ENCODE peak calls at places on chromosome 14, in four cellular contexts. A is colonic mucosa, U is fibroblast of lung, G is PC-3. Q is an unnamed sample.
A peak's percentile ranks its signal among the peaks of the same experiment; 100 is the strongest.

GRCh38 chr14:96039633-96040311 is 610 bp downstream of the C14orf132 start:
- DNase-seq in A (peak; percentile 21), U (peak; percentile 27), G (no peak), Q (no peak)

GRCh38 chr14:74658535-74659130 is 46.6 kb upstream of the LTBP2 start:
- DNase-seq in U (peak; percentile 67), A (no peak), G (peak; percentile 58), Q (no peak)

GRCh38 chr14:49508124-49508523 is 78.1 kb downstream of the RPS29 start:
- DNase-seq in G (no peak), A (no peak), U (peak; percentile 56), Q (no peak)

GRCh38 chr14:76546426-76547221 is 170.7 kb downstream of the ESRRB start:
- DNase-seq in G (peak; percentile 29), A (no peak), U (no peak), Q (no peak)

GRCh38 chr14:58275527-58276190 is 22.7 kb upstream of the ARID4A start:
- DNase-seq in U (no peak), G (no peak), A (no peak), Q (no peak)

GRCh38 chr14:76720382-76720813 is 40.9 kb upstream of the VASH1 start:
- DNase-seq in U (peak; percentile 42), A (peak; percentile 51), G (no peak), Q (peak; percentile 86)

GRCh38 chr14:46580941-46581671 is 70.5 kb downstream of the RPL10L start:
- DNase-seq in U (peak; percentile 53), A (peak; percentile 20), G (peak; percentile 58), Q (no peak)

GRCh38 chr14:74962493-74962892 is 7.1 kb upstream of the PGF start:
- DNase-seq in G (no peak), A (no peak), U (no peak), Q (no peak)

GRCh38 chr14:99125616-99126431 is 146.2 kb downstream of the BCL11B start:
- DNase-seq in U (no peak), A (peak; percentile 7), G (no peak), Q (no peak)

GRCh38 chr14:106564058-106564643 is 1037.8 kb downstream of the TMEM121 start:
- DNase-seq in A (peak; percentile 49), G (peak; percentile 16), U (no peak), Q (no peak)

GRCh38 chr14:75138492-75138891 is 11.6 kb upstream of the NEK9 start:
- DNase-seq in A (no peak), G (no peak), U (no peak), Q (no peak)

GRCh38 chr14:64423987-64424386 is 35.8 kb downstream of the MTHFD1 start:
- DNase-seq in U (peak; percentile 88), A (no peak), G (peak; percentile 55), Q (no peak)

GRCh38 chr14:53847057-53847456 is 109.6 kb downstream of the BMP4 start:
- DNase-seq in A (no peak), U (no peak), G (no peak), Q (no peak)

GRCh38 chr14:98298481-98299227 is 973.3 kb downstream of the BCL11B start:
- DNase-seq in G (no peak), U (peak; percentile 10), A (no peak), Q (no peak)

GRCh38 chr14:29166507-29166906 is 399.9 kb downstream of the FOXG1 start:
- DNase-seq in A (no peak), G (peak; percentile 21), U (no peak), Q (no peak)

GRCh38 chr14:92122351-92122677 is 545 bp downstream of the CPSF2 start:
- DNase-seq in U (peak; percentile 33), G (peak; percentile 7), A (peak; percentile 32), Q (no peak)

GRCh38 chr14:61934385-61934784 is 172.2 kb downstream of the SNAPC1 start:
- DNase-seq in G (peak; percentile 98), A (no peak), U (peak; percentile 95), Q (no peak)

GRCh38 chr14:50999726-51000125 is 55.4 kb upstream of the PYGL start:
- DNase-seq in A (no peak), U (no peak), G (peak; percentile 33), Q (no peak)

GRCh38 chr14:65052832-65053231 is 49.5 kb downstream of the MAX start:
- DNase-seq in A (no peak), U (no peak), G (no peak), Q (no peak)

GRCh38 chr14:77469539-77469938 is 11.6 kb downstream of the AHSA1 start:
- DNase-seq in G (no peak), U (no peak), A (no peak), Q (no peak)

GRCh38 chr14:76456200-76456599 is 80.3 kb downstream of the ESRRB start:
- DNase-seq in G (peak; percentile 38), U (no peak), A (peak; percentile 41), Q (no peak)

GRCh38 chr14:71441142-71441541 is 491.1 kb upstream of the RGS6 start:
- DNase-seq in G (no peak), A (no peak), U (no peak), Q (no peak)

GRCh38 chr14:56659361-56659760 is 79.8 kb downstream of the TMEM260 start:
- DNase-seq in A (no peak), G (no peak), U (no peak), Q (no peak)

GRCh38 chr14:90699016-90699415 is 117.2 kb downstream of the TTC7B start:
- DNase-seq in A (no peak), U (no peak), G (no peak), Q (no peak)
- H3K27ac ChIP-seq in A (no peak overlapping the region), U (no peak overlapping the region), G (no peak overlapping the region), Q (no peak overlapping the region)

GRCh38 chr14:68640293-68640574 is 152.6 kb downstream of the ZFP36L1 start:
- DNase-seq in A (no peak), G (no peak), U (no peak), Q (no peak)

GRCh38 chr14:68638056-68638816 is 154.6 kb downstream of the ZFP36L1 start:
- DNase-seq in A (no peak), G (no peak), U (no peak), Q (peak; percentile 46)

GRCh38 chr14:68637106-68638021 is 155.5 kb downstream of the ZFP36L1 start:
- DNase-seq in U (peak; percentile 68), A (peak; percentile 25), G (no peak), Q (no peak)

GRCh38 chr14:68639518-68640292 is 153.2 kb downstream of the ZFP36L1 start:
- DNase-seq in U (no peak), G (no peak), A (peak; percentile 12), Q (peak; percentile 40)

DNA sequence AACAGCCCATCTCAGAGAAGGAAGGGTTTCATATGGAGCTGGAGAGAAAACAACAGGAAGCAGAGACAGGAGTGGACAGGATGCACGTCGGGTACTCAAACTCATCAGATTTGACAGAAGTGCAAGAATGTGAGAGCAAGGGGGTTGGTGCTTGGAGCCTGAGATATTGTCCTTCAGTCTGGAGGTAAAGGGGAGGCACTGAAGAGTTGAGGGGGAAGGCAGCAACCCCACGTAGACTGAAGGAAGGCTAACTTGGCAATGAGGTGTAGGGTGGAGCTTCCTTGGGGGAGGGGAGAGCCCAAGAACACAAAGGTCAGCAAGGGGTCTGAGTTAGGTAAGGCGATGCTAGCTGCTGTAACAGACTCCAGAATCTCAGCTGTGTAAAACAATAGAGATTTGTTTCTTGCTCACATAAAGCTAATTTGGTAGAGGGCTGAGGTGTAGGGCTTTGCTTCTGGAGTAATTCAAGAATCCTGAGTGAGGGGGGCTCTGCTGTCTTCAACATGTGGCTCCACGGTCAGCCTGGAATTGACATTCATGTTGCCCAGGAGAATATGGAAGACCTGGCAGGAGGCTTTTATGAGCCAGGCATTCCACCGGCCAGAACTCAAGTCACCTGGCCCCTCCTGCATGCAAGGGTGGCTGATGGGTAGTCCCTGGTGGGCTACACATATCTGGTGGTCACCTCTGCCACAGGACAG is 153.9 kb downstream of the ZFP36L1 start:
- DNase-seq in A (peak; percentile 15), U (no peak), G (no peak), Q (peak; percentile 11)
- H3K9ac ChIP-seq in A (peak overlapping the region; percentile 16), U (no peak overlapping the region), G (no peak overlapping the region), Q (peak overlapping the region; percentile 15)

GRCh38 chr14:102554835-102555819 is 37.3 kb upstream of the RCOR1 start:
- DNase-seq in G (no peak), U (peak; percentile 44), A (peak; percentile 66), Q (peak; percentile 82)
- H3K27ac ChIP-seq in G (no peak overlapping the region), U (peak overlapping the region; percentile 43), A (peak overlapping the region; percentile 72), Q (no peak overlapping the region)

GRCh38 chr14:67483599-67484270 is 4.8 kb downstream of the TMEM229B start:
- DNase-seq in G (no peak), U (no peak), A (no peak), Q (peak; percentile 48)

GRCh38 chr14:67487332-67487731 is 1.2 kb downstream of the TMEM229B start:
- DNase-seq in U (no peak), A (no peak), G (no peak), Q (no peak)

GRCh38 chr14:67487937-67488893 is at the start of gene TMEM229B:
- DNase-seq in A (peak; percentile 40), U (no peak), G (no peak), Q (peak; percentile 82)

GRCh38 chr14:67485501-67486095 is 2.9 kb downstream of the TMEM229B start:
- DNase-seq in A (no peak), G (no peak), U (peak; percentile 11), Q (peak; percentile 54)

GRCh38 chr14:67486890-67487289 is 1.6 kb downstream of the TMEM229B start:
- DNase-seq in A (no peak), G (no peak), U (no peak), Q (peak; percentile 45)
- H3K9ac ChIP-seq in A (no peak overlapping the region), G (no peak overlapping the region), U (no peak overlapping the region), Q (no peak overlapping the region)

GRCh38 chr14:69711471-69712216 is 55.3 kb upstream of the SRSF5 start:
- DNase-seq in A (no peak), G (no peak), U (no peak), Q (peak; percentile 74)
- H3K27ac ChIP-seq in A (peak overlapping the region; percentile 65), G (no peak overlapping the region), U (no peak overlapping the region), Q (peak overlapping the region; percentile 83)

GRCh38 chr14:94389731-94390371 is 1.4 kb upstream of the SERPINA1 start:
- DNase-seq in A (no peak), G (no peak), U (no peak), Q (no peak)
- H3K9ac ChIP-seq in A (peak overlapping the region; percentile 81), G (no peak overlapping the region), U (no peak overlapping the region), Q (no peak overlapping the region)

GRCh38 chr14:101888182-101888581 is 76.2 kb upstream of the DYNC1H1 start:
- DNase-seq in G (no peak), U (no peak), A (peak; percentile 10), Q (no peak)

GRCh38 chr14:101891471-101891870 is 72.9 kb upstream of the DYNC1H1 start:
- DNase-seq in G (no peak), A (peak; percentile 12), U (no peak), Q (no peak)

GRCh38 chr14:101887219-101887618 is 77.2 kb upstream of the DYNC1H1 start:
- DNase-seq in U (no peak), G (no peak), A (no peak), Q (no peak)

GRCh38 chr14:101889898-101890297 is 74.5 kb upstream of the DYNC1H1 start:
- DNase-seq in A (peak; percentile 16), U (no peak), G (peak; percentile 27), Q (no peak)

GRCh38 chr14:101889366-101889765 is 75.0 kb upstream of the DYNC1H1 start:
- DNase-seq in A (peak; percentile 10), U (no peak), G (no peak), Q (no peak)
- H3K27ac ChIP-seq in A (no peak overlapping the region), U (no peak overlapping the region), G (no peak overlapping the region), Q (no peak overlapping the region)

GRCh38 chr14:22554706-22555572 is 34.1 kb downstream of the DAD1 start:
- DNase-seq in A (no peak), G (no peak), U (no peak), Q (no peak)

GRCh38 chr14:22555573-22556011 is 33.4 kb downstream of the DAD1 start:
- DNase-seq in G (peak; percentile 83), U (peak; percentile 73), A (no peak), Q (no peak)

GRCh38 chr14:22557846-22558220 is 31.2 kb downstream of the DAD1 start:
- DNase-seq in U (no peak), A (no peak), G (no peak), Q (no peak)

GRCh38 chr14:22556990-22557623 is 31.9 kb downstream of the DAD1 start:
- DNase-seq in U (peak; percentile 62), A (peak; percentile 92), G (peak; percentile 78), Q (peak; percentile 95)

GRCh38 chr14:22556021-22556989 is 32.7 kb downstream of the DAD1 start:
- DNase-seq in A (peak; percentile 73), U (peak; percentile 97), G (peak; percentile 97), Q (peak; percentile 93)
- H3K9ac ChIP-seq in A (peak overlapping the region; percentile 78), U (peak overlapping the region; percentile 32), G (peak overlapping the region; percentile 73), Q (no peak overlapping the region)